ENCODE peak calls at places on chromosomes 12 and 14, in eight cellular contexts. F is epithelial cell of esophagus, A is omental fat pad, X is MM.1S, V is AG09319, P is GM13977, H is AG09309, U is HL-60. W is an unnamed sample.

GRCh38 chr14:52060080-52060479 is 8.8 kb downstream of the NID2 start:
- DNase-seq in U (no peak), F (no peak), P (no peak), X (no peak), H (no peak), A (no peak), V (no peak), W (no peak)

GRCh38 chr14:101004954-101005353 is 101.4 kb upstream of the RTL1 start:
- DNase-seq in A (no peak), V (peak), F (no peak), X (peak), U (no peak), P (peak), H (peak), W (no peak)

GRCh38 chr14:32397871-32398640 is 69.0 kb downstream of the AKAP6 start:
- DNase-seq in V (peak), U (no peak), H (peak), X (no peak), A (no peak), F (peak), P (no peak), W (no peak)

GRCh38 chr12:123937707-123938600 is 34.7 kb downstream of the CCDC92 start:
- DNase-seq in H (no peak), V (no peak), F (no peak), U (no peak), X (peak), A (no peak), P (peak), W (no peak)

GRCh38 chr14:101006008-101006407 is 102.5 kb upstream of the RTL1 start:
- DNase-seq in X (no peak), A (no peak), U (peak), H (no peak), P (peak), F (no peak), V (no peak), W (no peak)

GRCh38 chr12:70070494-70071007 is 172.7 kb upstream of the CNOT2 start:
- DNase-seq in A (no peak), U (no peak), P (no peak), H (peak), F (no peak), X (no peak), V (no peak), W (no peak)

GRCh38 chr14:22767323-22767589 is 768 bp downstream of the OXA1L start:
- DNase-seq in A (no peak), U (no peak), V (no peak), X (no peak), H (no peak), F (no peak), P (no peak), W (no peak)

GRCh38 chr12:110342157-110342556 is 61.1 kb downstream of the ATP2A2 start:
- DNase-seq in V (no peak), U (no peak), F (no peak), A (no peak), P (no peak), H (no peak), X (no peak), W (no peak)

GRCh38 chr12:11758087-11758837 is 108.8 kb downstream of the ETV6 start:
- DNase-seq in A (no peak), X (no peak), U (no peak), P (no peak), F (no peak), V (no peak), H (no peak), W (no peak)

GRCh38 chr14:100103261-100104005 is 38.2 kb downstream of the EVL start:
- DNase-seq in P (no peak), F (no peak), H (no peak), V (no peak), X (no peak), A (no peak), U (no peak), W (no peak)

GRCh38 chr12:470133-470532 is 10.4 kb downstream of the B4GALNT3 start:
- DNase-seq in H (no peak), V (no peak), P (no peak), A (no peak), F (no peak), X (no peak), U (no peak), W (no peak)

GRCh38 chr14:76917158-76917596 is 91.0 kb downstream of the LRRC74A start:
- DNase-seq in U (no peak), V (no peak), F (peak), A (peak), P (no peak), X (no peak), H (no peak), W (no peak)
- TF ChIP-seq CTCF in U (no peak), V (peak), F (peak), A (no peak), P (peak), X (peak), H (peak), W (peak)

GRCh38 chr12:92943482-92944250 is 14.6 kb upstream of the EEA1 start:
- DNase-seq in V (no peak), P (no peak), X (peak), U (no peak), A (no peak), H (no peak), F (no peak), W (peak)
- TF ChIP-seq CTCF in V (no peak), P (peak), X (peak), U (no peak), A (no peak), H (no peak), F (peak), W (peak)

DNA sequence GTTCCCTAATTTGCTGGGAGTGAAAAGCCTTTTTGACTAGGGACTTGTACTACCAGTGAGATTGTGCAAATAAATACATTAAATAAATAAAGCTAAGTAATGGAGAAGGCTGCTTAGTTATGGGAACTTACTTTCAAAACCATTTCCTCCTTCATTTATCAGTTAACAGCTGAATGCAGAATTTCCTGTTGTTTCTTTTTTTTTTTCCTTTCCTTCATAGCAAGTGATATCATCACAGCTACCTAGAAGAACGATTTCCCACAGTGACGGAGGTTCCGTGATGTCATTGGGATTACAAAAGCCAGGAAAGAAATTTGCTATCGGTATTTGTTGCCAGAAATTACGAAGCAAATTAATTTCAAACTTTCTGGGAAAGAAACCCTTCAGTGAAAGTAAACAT is 42.1 kb upstream of the SOCS2 start:
- DNase-seq in P (no peak), H (no peak), U (no peak), X (no peak), A (no peak), F (no peak), V (no peak), W (no peak)
- TF ChIP-seq CTCF in P (no peak), H (no peak), U (no peak), X (no peak), A (no peak), F (no peak), V (no peak), W (no peak)

GRCh38 chr14:24368562-24369252 is 723 bp downstream of the NFATC4 start:
- DNase-seq in H (peak), V (peak), P (peak), X (no peak), A (no peak), F (no peak), U (no peak), W (no peak)
- TF ChIP-seq CTCF in H (peak), V (no peak), P (no peak), X (no peak), A (no peak), F (no peak), U (no peak), W (no peak)

GRCh38 chr14:42965512-42965911 is 1358.8 kb downstream of the LRFN5 start:
- DNase-seq in P (no peak), U (no peak), F (no peak), V (no peak), A (no peak), X (no peak), H (no peak), W (no peak)
- TF ChIP-seq CTCF in P (no peak), U (no peak), F (no peak), V (no peak), A (no peak), X (no peak), H (no peak), W (no peak)

W was measured in GM12864.